ENCODE peak calls at places on chromosome 9, in five cellular contexts. P is neural progenitor cell; E is CD8-positive, alpha-beta memory T cell; V is psoas muscle; D is IMR-90. J is an unnamed sample. For H3K4me1 and H3K9me3, the result is how much of the 10 kb centered on the place peaks cover.

GRCh38 chr9:108784998-108785397 is 70.8 kb downstream of the ACTL7B start:
- DNase-seq in V (no peak), D (no peak), E (no peak), P (no peak), J (no peak)

GRCh38 chr9:113529336-113530009 is 65.9 kb downstream of the RGS3 start:
- DNase-seq in V (no peak), D (no peak), P (no peak), E (no peak), J (no peak)

GRCh38 chr9:133607976-133608375 is 1.2 kb downstream of the FAM163B start:
- DNase-seq in V (no peak), E (no peak), P (no peak), D (no peak), J (no peak)

GRCh38 chr9:100700689-100701318 is 122.9 kb downstream of the CAVIN4 start:
- DNase-seq in D (peak), E (no peak), P (peak), V (no peak), J (no peak)

GRCh38 chr9:32663741-32664140 is 28.3 kb upstream of the TAF1L start:
- DNase-seq in V (no peak), D (no peak), P (no peak), E (no peak), J (no peak)

GRCh38 chr9:34884732-34885131 is 73.4 kb upstream of the PHF24 start:
- DNase-seq in P (no peak), E (no peak), V (no peak), D (no peak), J (no peak)

GRCh38 chr9:100170556-100170955 is 71.5 kb downstream of the INVS start:
- DNase-seq in D (peak), E (no peak), V (no peak), P (no peak), J (no peak)

GRCh38 chr9:136401173-136401922 is 1.4 kb upstream of the SNAPC4 start:
- DNase-seq in E (no peak), D (peak), V (no peak), P (no peak), J (no peak)

GRCh38 chr9:1604942-1605560 is 410.1 kb upstream of the SMARCA2 start:
- DNase-seq in D (no peak), E (no peak), P (no peak), V (no peak), J (no peak)

GRCh38 chr9:82882744-82883143 is 180.2 kb downstream of the RASEF start:
- DNase-seq in E (no peak), D (no peak), P (no peak), V (no peak), J (no peak)

GRCh38 chr9:114869845-114870244 is 60.5 kb downstream of the TNFSF8 start:
- DNase-seq in V (no peak), P (peak), D (no peak), E (peak), J (no peak)

GRCh38 chr9:38006163-38006562 is 62.9 kb downstream of the SHB start:
- DNase-seq in D (no peak), E (no peak), P (no peak), V (peak), J (no peak)

GRCh38 chr9:38467404-38467803 is 43.1 kb upstream of the IGFBPL1 start:
- DNase-seq in E (no peak), P (peak), V (no peak), D (no peak), J (no peak)

GRCh38 chr9:133210609-133211008 is 1.6 kb upstream of the OBP2B start:
- DNase-seq in D (no peak), P (no peak), E (no peak), V (no peak), J (no peak)

GRCh38 chr9:77291714-77292113 is 114.4 kb downstream of the VPS13A start:
- DNase-seq in E (no peak), D (peak), P (peak), V (no peak), J (no peak)

DNA sequence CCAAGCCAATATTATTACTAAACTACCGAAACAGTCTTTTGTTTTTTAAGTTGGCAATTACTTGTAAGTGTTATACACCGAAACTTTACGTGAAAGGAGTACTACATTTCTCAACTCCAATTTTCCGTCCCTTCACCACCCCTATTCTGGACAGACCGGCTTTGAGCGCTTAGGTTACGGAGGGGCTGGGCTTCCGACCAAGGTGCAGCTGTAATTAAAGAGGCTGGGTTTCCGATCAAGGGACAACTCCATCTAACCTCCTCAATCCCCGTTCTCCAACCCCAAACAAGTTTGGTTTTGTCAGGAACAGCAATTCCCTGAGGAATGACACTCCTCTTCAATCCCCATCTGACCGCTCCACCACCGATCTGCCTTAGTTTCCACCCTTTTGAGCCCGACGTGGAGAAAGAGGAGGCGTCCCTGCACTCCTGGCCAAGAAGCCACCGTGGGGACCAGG is 591 bp downstream of the TUT7 start:
- DNase-seq in P (no peak), D (no peak), V (no peak), E (no peak), J (no peak)
- H3K4me1 ChIP-seq in P (under half), D (under half), V (under half), E (under half), J (half or more)

DNA sequence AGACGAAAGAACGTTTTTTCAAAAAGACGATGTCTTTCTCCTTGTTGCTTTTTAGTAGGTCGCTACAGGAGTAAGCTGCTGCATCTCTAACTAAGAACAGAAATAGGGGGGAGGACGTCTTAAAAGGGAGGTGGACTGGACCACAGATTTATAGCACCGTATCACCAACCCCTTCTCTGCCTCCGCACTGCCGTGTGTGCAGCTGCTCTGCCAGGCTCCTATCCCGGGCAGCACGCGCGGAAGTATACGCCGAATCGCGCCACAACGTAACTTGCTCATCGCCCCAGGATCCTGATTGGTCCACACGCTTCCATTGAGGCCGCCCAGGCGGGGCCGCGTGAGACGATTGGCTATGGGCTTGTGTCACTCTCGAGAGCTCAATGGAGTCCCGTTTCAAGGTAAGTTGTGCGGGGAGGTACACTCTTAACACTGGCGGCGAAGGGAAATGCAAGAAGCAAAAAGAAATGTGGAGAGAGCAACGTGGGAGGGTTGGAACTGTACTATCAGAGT is at the start of gene ELAVL2:
- DNase-seq in E (peak), V (peak), P (peak), D (peak), J (peak)
- H3K4me3 ChIP-seq in E (no peak), V (peak), P (peak), D (peak), J (peak)

GRCh38 chr9:40913096-40913719 is 215.3 kb downstream of the FOXD4L6 start:
- DNase-seq in V (no peak), P (no peak), D (no peak), E (no peak), J (no peak)

GRCh38 chr9:40911647-40912046 is 216.8 kb downstream of the FOXD4L6 start:
- DNase-seq in E (no peak), V (no peak), D (no peak), P (no peak), J (no peak)

GRCh38 chr9:40913928-40914673 is 214.4 kb downstream of the FOXD4L6 start:
- DNase-seq in P (no peak), E (no peak), V (no peak), D (no peak), J (no peak)

GRCh38 chr9:40909821-40910220 is 218.7 kb downstream of the FOXD4L6 start:
- DNase-seq in E (no peak), P (no peak), D (no peak), V (no peak), J (no peak)

GRCh38 chr9:40914772-40915659 is 213.5 kb downstream of the FOXD4L6 start:
- DNase-seq in E (no peak), V (no peak), P (no peak), D (no peak), J (no peak)
- H3K9me3 ChIP-seq in E (under half), V (half or more), P (under half), D (half or more), J (half or more)

DNA sequence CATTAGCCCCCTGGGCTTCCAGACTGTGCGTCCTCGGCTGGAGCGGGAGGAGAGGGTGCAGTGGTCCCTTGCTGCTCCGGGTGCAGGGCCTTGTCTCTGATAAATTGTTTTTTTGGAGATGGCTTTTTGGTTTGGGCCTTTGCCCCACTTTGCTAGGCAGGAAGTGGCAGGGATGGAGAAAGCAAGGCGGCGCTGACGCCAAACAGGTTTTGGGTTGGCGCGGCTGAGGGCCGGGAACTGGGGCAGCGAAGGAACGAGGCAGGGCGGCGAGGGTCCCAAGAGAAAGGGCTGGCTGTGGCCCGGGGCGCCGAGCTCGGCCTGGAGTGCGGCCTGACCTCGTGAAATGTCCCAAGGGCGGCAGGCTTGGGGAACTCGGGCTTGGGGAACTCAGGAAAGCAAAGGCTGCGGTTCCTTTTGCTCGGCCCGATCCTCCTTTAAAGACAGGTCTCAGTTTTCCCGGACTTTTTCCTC is 4.1 kb downstream of the LHX2 start:
- DNase-seq in D (no peak), P (peak), E (no peak), V (no peak), J (no peak)
- H3K4me1 ChIP-seq in D (under half), P (half or more), E (under half), V (under half), J (under half)

J was measured in heart left ventricle.